ENCODE peak calls at places on chromosomes 4 and X, in nine cellular contexts. T is suprapubic skin, K is body of pancreas, B is prostate gland, D is GM12878, R is ovary, M is IMR-90, V is K562, A is right lobe of liver. I is an unnamed sample.

GRCh38 chrX:94524867-94525266 is 850.9 kb downstream of the FAM133A start:
- DNase-seq in T (no peak), K (no peak), B (no peak), D (no peak), R (no peak), M (no peak), V (peak), A (no peak), I (no peak)

GRCh38 chr4:62510228-62510627 is 1310.1 kb downstream of the ADGRL3 start:
- DNase-seq in T (no peak), K (no peak), B (no peak), D (no peak), R (no peak), M (no peak), V (no peak), A (no peak), I (no peak)

GRCh38 chr4:71550220-71551190 is 211.7 kb downstream of the SLC4A4 start:
- DNase-seq in T (no peak), K (no peak), B (no peak), D (no peak), R (no peak), M (peak), V (no peak), A (no peak), I (no peak)

GRCh38 chr4:4704267-4704666 is 155.2 kb upstream of the MSX1 start:
- DNase-seq in T (no peak), K (peak), B (no peak), D (no peak), R (no peak), M (peak), V (no peak), A (no peak), I (no peak)

GRCh38 chrX:45852884-45853283 is 652.2 kb upstream of the DIPK2B start:
- DNase-seq in T (no peak), K (no peak), B (no peak), D (no peak), R (no peak), M (no peak), V (no peak), A (no peak), I (no peak)

GRCh38 chr4:70703695-70704332 is 15.5 kb downstream of the UTP3 start:
- DNase-seq in T (no peak), K (peak), B (peak), D (no peak), R (no peak), M (peak), V (no peak), A (no peak), I (no peak)

GRCh38 chr4:85495621-85496020 is 20.7 kb downstream of the ARHGAP24 start:
- DNase-seq in T (no peak), K (no peak), B (no peak), D (no peak), R (no peak), M (no peak), V (no peak), A (no peak), I (no peak)

GRCh38 chr4:123397276-123398150 is 918 bp downstream of the SPRY1 start:
- DNase-seq in T (peak), K (peak), B (peak), D (no peak), R (peak), M (peak), V (peak), A (peak), I (no peak)

GRCh38 chr4:1564535-1565375 is 119.4 kb downstream of the FAM53A start:
- DNase-seq in T (no peak), K (no peak), B (no peak), D (no peak), R (no peak), M (no peak), V (no peak), A (no peak), I (no peak)

GRCh38 chrX:30576881-30577280 is 685 bp downstream of the TASL start:
- DNase-seq in T (no peak), K (no peak), B (no peak), D (no peak), R (no peak), M (no peak), V (no peak), A (no peak), I (no peak)
- TF ChIP-seq POLR2A in T (no peak), K (no peak), B (no peak), D (no peak), R (no peak), M (no peak), V (no peak), A (no peak), I (no peak)

GRCh38 chr4:89837385-89837995 is 529 bp upstream of the SNCA start:
- DNase-seq in T (no peak), K (no peak), B (peak), D (no peak), R (peak), M (peak), V (peak), A (no peak), I (no peak)

GRCh38 chr4:89836031-89836777 is 757 bp downstream of the SNCA start:
- DNase-seq in T (no peak), K (no peak), B (peak), D (no peak), R (peak), M (no peak), V (peak), A (no peak), I (no peak)

GRCh38 chr4:89835413-89835812 is 1.5 kb downstream of the SNCA start:
- DNase-seq in T (no peak), K (no peak), B (no peak), D (no peak), R (no peak), M (no peak), V (no peak), A (no peak), I (no peak)

GRCh38 chr4:89838005-89838404 is 1.0 kb upstream of the SNCA start:
- DNase-seq in T (no peak), K (no peak), B (no peak), D (no peak), R (no peak), M (no peak), V (peak), A (no peak), I (no peak)

GRCh38 chr4:89836897-89837384 is at the start of gene SNCA:
- DNase-seq in T (peak), K (peak), B (peak), D (no peak), R (peak), M (peak), V (peak), A (peak), I (no peak)
- TF ChIP-seq POLR2A in T (no peak), K (peak), B (peak), D (no peak), R (no peak), M (no peak), V (no peak), A (no peak), I (no peak)

DNA sequence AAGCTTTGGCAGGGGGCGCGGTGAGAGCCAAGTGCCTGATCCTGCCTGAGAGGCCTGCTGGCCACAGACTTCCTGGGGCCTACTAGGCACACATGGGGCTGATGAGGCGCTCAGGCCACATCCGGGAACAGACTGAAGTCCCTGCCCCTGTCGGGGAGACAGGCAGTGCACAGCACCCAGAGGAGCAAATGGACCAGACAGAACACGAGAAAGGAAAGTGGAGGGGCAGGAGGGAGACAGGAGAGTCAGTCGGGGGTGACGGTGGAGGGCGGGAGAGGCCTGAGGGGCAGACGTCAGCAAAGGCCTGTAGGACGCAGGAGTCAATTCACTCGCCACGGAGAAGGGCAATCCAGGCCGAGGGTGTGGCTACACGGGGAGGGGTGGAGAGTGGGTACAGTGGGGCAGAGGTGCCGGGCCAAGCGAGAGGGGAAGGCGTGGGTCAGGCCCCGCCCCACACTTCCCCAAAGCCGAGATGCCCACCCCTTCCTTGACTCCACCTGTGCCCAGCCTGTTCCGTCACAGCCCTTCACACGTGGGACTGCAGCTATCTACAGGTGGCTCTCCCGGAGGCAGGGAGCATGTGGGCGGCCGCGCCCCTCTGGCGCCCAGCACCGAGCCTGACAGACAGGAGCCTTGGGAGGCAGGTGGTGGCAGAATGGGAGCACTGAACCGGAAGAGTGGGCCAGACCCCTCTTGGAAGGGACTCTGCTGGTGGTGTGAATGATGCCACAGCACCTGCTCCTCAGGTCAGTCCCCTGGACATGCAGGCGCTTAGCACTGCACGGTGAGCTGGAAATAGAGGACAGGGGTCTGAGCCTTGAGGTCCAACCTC is 20.5 kb downstream of the NOP14 start:
- DNase-seq in T (peak), K (no peak), B (no peak), D (no peak), R (peak), M (no peak), V (no peak), A (peak), I (no peak)
- TF ChIP-seq POLR2A in T (no peak), K (no peak), B (no peak), D (peak), R (no peak), M (no peak), V (peak), A (no peak), I (no peak)

DNA sequence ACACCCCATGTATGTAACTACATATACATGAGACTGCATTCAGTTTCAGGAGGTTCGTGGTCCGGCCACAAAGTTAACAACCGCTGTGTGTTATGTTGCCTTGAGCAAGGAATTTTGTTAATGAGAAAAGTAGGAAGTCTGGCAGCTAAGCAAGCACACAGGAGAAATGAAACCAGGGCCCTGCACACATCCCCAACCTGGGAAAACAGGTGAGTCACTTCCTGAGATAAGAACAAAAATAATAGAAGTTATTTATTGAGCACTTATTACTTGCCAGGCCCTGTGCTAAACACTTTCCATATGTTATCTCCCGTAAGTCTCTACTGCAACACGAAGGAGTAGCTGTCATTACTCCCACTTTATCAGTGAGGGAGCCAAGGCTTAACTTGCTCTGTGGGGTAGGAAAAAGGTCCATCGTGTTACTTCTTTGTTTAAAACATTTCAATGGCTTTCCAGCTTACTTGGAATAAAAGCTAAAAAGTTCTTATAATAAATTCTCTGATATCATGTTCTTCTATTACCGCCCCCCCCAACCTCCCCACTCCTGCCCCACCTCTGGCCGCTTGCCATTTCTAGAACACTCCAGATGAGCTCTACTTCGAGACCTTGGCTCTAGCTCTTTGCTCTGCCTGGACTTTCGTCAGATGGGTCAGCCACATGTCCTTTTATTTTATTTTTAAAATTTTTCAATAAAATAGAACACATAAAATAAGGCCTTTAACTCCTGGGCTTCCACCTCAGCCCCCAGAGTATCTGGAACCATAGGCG is 36.2 kb upstream of the PLAC8 start:
- DNase-seq in T (no peak), K (no peak), B (no peak), D (no peak), R (no peak), M (no peak), V (no peak), A (no peak), I (no peak)
- TF ChIP-seq POLR2A in T (no peak), K (no peak), B (no peak), D (no peak), R (no peak), M (no peak), V (no peak), A (no peak), I (no peak)

DNA sequence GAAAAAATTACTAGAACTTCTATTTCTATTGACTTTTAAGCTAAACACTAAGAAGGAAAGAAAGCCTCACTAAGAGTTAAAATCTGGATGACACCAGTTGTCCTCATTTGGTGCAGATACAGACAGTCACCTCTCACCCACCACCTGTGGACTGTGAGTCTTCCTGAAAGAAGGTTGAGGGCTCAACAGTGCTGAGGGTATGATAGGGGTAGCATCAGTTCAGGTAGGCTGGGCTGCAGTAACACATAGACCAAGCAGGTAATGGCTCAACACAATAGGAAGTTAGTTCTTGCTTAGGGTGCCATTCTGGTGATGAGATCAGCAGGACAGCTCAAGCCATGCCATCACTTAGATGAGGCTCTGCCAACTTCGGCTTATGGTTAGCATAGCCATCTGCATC is 224.4 kb downstream of the ANAPC10 start:
- DNase-seq in T (no peak), K (no peak), B (no peak), D (no peak), R (no peak), M (no peak), V (no peak), A (no peak), I (no peak)
- TF ChIP-seq POLR2A in T (no peak), K (no peak), B (no peak), D (no peak), R (no peak), M (no peak), V (no peak), A (no peak), I (no peak)

GRCh38 chr4:183098723-183099536 is at the start of gene WWC2:
- DNase-seq in T (peak), K (peak), B (peak), D (no peak), R (peak), M (peak), V (peak), A (peak), I (peak)
- TF ChIP-seq POLR2A in T (peak), K (peak), B (peak), D (no peak), R (peak), M (peak), V (peak), A (peak), I (peak)

I was measured in H54.